ENCODE peak calls at places on chromosomes 13 and 19, in six cellular contexts. R is AG09309, U is lung, C is mesothelial cell of epicardium, B is left ventricle myocardium inferior, N is osteocyte. L is an unnamed sample.

GRCh38 chr19:22882797-22883196 is 50.7 kb downstream of the ZNF723 start:
- DNase-seq in R (no peak), U (no peak), C (no peak), B (no peak), N (no peak), L (no peak)

GRCh38 chr13:108915095-108915633 is 285.8 kb downstream of the MYO16 start:
- DNase-seq in R (no peak), U (no peak), C (no peak), B (no peak), N (no peak), L (no peak)

GRCh38 chr13:93948523-93948922 is 531.0 kb downstream of the DCT start:
- DNase-seq in R (no peak), U (no peak), C (no peak), B (no peak), N (no peak), L (no peak)

GRCh38 chr19:8145969-8146368 is 3.4 kb downstream of the FBN3 start:
- DNase-seq in R (no peak), U (no peak), C (no peak), B (no peak), N (no peak), L (no peak)

GRCh38 chr13:96946709-96947311 is 47.5 kb downstream of the OXGR1 start:
- DNase-seq in R (no peak), U (no peak), C (no peak), B (no peak), N (no peak), L (no peak)

GRCh38 chr13:27960362-27961226 is 8.5 kb downstream of the CDX2 start:
- DNase-seq in R (no peak), U (peak), C (no peak), B (peak), N (no peak), L (peak)

GRCh38 chr19:33374406-33374703 is 846 bp downstream of the CEBPG start:
- DNase-seq in R (no peak), U (no peak), C (no peak), B (no peak), N (no peak), L (no peak)

GRCh38 chr19:13764821-13765394 is 586 bp downstream of the MRI1 start:
- DNase-seq in R (no peak), U (no peak), C (peak), B (peak), N (no peak), L (peak)

GRCh38 chr13:110455941-110456340 is 105.6 kb downstream of the RAB20 start:
- DNase-seq in R (no peak), U (peak), C (peak), B (peak), N (no peak), L (peak)

GRCh38 chr13:27466513-27466912 is 16.1 kb upstream of the MTIF3 start:
- DNase-seq in R (no peak), U (no peak), C (no peak), B (no peak), N (no peak), L (no peak)

GRCh38 chr13:46129955-46130354 is 25.1 kb upstream of the CPB2 start:
- DNase-seq in R (no peak), U (no peak), C (no peak), B (no peak), N (no peak), L (no peak)

GRCh38 chr13:102089177-102089576 is 312.7 kb downstream of the FGF14 start:
- DNase-seq in R (no peak), U (no peak), C (no peak), B (no peak), N (no peak), L (no peak)

GRCh38 chr13:102089722-102090121 is 312.1 kb downstream of the FGF14 start:
- DNase-seq in R (no peak), U (no peak), C (no peak), B (no peak), N (no peak), L (no peak)

GRCh38 chr13:102090532-102090931 is 311.3 kb downstream of the FGF14 start:
- DNase-seq in R (no peak), U (no peak), C (no peak), B (no peak), N (no peak), L (no peak)

GRCh38 chr13:102091231-102091630 is 310.6 kb downstream of the FGF14 start:
- DNase-seq in R (no peak), U (no peak), C (no peak), B (no peak), N (no peak), L (peak)
- TF ChIP-seq CTCF in R (no peak), U (no peak), C (no peak), B (no peak), N (peak), L (peak)

GRCh38 chr13:48644141-48644540 is 9.6 kb upstream of the CYSLTR2 start:
- DNase-seq in R (no peak), U (no peak), C (no peak), B (no peak), N (no peak), L (no peak)

GRCh38 chr13:48642061-48642460 is 11.7 kb upstream of the CYSLTR2 start:
- DNase-seq in R (no peak), U (no peak), C (no peak), B (no peak), N (no peak), L (no peak)

GRCh38 chr13:48644951-48645350 is 8.8 kb upstream of the CYSLTR2 start:
- DNase-seq in R (no peak), U (no peak), C (no peak), B (no peak), N (no peak), L (no peak)

GRCh38 chr13:48641404-48641803 is 12.3 kb upstream of the CYSLTR2 start:
- DNase-seq in R (no peak), U (no peak), C (no peak), B (no peak), N (no peak), L (no peak)

DNA sequence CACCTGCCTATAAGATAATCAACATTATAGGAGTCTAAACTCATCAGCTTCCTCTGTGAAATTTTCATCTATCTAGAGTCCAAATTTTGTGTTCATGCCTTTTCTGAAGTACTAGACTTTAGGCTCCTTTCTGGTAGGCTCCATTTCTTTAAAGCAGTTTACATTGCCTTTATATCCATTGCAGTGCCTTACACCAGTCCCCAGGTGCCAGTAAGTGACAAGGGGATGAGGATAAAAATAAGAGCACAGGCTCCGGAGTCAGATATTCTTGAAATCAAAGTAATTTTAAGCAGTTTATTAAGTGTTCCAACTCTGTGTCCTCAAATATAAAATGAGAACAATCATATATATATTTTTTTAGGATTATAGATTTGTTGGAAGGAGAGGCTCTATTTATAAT is 10.6 kb upstream of the CYSLTR2 start:
- DNase-seq in R (no peak), U (no peak), C (no peak), B (no peak), N (no peak), L (no peak)
- TF ChIP-seq CTCF in R (no peak), U (no peak), C (no peak), B (peak), N (no peak), L (no peak)

DNA sequence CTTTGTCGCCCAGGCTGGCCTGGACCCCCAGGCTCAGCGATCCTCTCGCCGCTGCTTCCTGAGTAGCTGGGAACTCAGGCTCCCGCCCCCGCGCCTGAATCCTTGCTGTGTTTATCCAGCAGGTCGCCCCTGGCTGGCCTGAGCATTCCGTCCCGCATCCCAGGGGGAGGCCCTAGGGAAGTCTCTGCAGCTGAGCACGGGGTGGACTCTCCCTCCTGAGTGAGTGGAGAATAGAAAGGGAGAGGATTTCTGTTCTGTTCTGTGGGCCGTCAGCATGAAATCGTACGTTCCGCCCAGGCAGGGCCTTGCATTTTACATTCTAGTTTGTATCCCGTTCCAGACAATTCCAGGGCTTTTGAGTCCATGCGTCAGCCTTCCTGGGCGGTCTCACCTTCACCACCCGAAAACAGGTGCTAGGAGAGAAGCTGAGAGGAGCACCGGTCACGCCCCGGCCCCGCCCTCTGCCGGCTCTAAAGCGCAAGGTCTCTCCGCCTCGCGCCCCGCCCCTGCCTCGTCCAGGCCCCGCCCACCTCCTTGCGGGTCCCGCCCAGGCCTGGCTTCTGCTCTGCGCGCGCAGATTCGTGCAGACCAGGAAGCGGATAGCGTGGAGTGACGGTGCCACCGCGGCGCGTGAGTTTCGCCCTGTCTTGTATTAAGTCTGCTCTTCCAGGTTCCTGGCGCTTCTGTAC is at the start of gene ZNF761:
- DNase-seq in R (peak), U (peak), C (peak), B (peak), N (peak), L (peak)
- TF ChIP-seq CTCF in R (peak), U (no peak), C (peak), B (peak), N (peak), L (no peak)

DNA sequence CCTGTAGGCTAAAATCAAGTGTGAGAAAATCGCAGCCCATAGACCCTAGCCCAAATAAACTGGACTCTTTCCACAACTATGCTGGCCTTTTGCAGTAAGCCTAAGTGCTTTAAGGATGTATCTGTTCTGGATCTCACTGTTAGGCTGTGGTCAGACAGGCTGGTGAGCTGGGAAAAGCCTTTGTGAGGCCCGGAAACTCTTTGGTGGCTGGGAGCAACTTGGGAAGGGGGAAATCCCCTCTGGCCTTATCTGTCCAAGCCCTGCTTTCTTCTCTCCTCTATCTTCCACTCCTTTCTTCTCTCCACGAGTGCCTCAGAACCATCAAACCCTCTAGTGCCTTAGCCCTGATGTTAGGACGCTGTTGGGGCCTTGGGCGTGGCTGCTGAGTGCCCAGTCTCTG is 135.4 kb downstream of the LACC1 start:
- DNase-seq in R (no peak), U (no peak), C (no peak), B (no peak), N (no peak), L (no peak)
- TF ChIP-seq CTCF in R (no peak), U (no peak), C (no peak), B (no peak), N (no peak), L (no peak)